ENCODE peak calls at places on chromosome 1, in seven cellular contexts. D, E, H, W, A, U and X are unnamed samples.
A peak's percentile ranks its signal among the peaks of the same experiment; 100 is the strongest.

GRCh38 chr1:6897138-6897537 is 111.9 kb downstream of the CAMTA1 start:
- DNase-seq in U (no peak), D (no peak), H (no peak), W (no peak), E (no peak), A (no peak), X (no peak)

GRCh38 chr1:222974496-222974895 is 159.7 kb downstream of the DISP1 start:
- DNase-seq in W (no peak), U (no peak), D (peak; percentile 89), E (no peak), H (peak; percentile 33), A (peak; percentile 96), X (no peak)

GRCh38 chr1:86636898-86637297 is 67.5 kb upstream of the SH3GLB1 start:
- DNase-seq in E (no peak), D (no peak), A (no peak), U (no peak), H (no peak), W (no peak), X (no peak)

GRCh38 chr1:228097333-228098081 is 5.6 kb downstream of the C1orf35 start:
- DNase-seq in U (no peak), D (no peak), E (no peak), W (peak; percentile 60), A (no peak), H (no peak), X (peak; percentile 75)

GRCh38 chr1:186835448-186835847 is 6.7 kb downstream of the PLA2G4A start:
- DNase-seq in D (no peak), A (no peak), W (no peak), U (no peak), H (no peak), E (no peak), X (no peak)

GRCh38 chr1:177944673-177945014 is 25.2 kb downstream of the SEC16B start:
- DNase-seq in A (no peak), D (no peak), W (no peak), H (no peak), U (no peak), E (no peak), X (no peak)

GRCh38 chr1:174534789-174535188 is 87.0 kb downstream of the GPR52 start:
- DNase-seq in U (no peak), W (no peak), H (no peak), D (peak; percentile 7), E (no peak), A (peak; percentile 83), X (no peak)

GRCh38 chr1:46086581-46086980 is 45.8 kb downstream of the PIK3R3 start:
- DNase-seq in U (no peak), E (no peak), D (no peak), A (peak; percentile 24), W (no peak), H (no peak), X (no peak)

GRCh38 chr1:29502225-29502755 is 266.0 kb downstream of the PTPRU start:
- DNase-seq in U (no peak), H (no peak), W (no peak), A (no peak), E (no peak), D (no peak), X (no peak)

DNA sequence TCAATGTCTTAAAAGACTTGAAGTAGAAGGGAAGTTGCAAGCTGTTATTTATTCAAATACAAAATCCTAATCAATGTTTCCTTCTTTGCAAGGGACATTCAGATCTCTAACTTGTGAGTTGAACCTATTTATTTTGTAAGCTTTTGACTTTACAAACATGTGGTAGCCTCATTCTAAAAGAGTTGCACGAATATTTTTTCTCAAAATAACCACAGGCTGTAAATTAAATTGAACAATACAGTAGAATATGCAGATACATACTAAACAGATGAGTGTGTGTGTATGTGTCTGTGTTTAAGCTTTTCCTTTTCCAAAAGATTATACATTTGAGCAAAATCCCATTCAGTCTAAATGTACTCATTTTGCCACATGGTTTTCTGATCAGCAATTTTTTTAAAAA is 4.8 kb upstream of the DYNLT5 start:
- DNase-seq in W (no peak), A (peak; percentile 40), E (no peak), D (no peak), H (no peak), U (no peak), X (no peak)
- H3K27ac ChIP-seq in W (no peak overlapping the region), A (no peak overlapping the region), E (no peak overlapping the region), D (no peak overlapping the region), H (no peak overlapping the region), U (no peak overlapping the region), X (no peak overlapping the region)

GRCh38 chr1:9250336-9250585 is 15.7 kb downstream of the H6PD start:
- DNase-seq in W (no peak), H (no peak), D (no peak), E (no peak), U (no peak), A (no peak), X (no peak)
- H3K27ac ChIP-seq in W (peak overlapping the region; percentile 53), H (no peak overlapping the region), D (no peak overlapping the region), E (no peak overlapping the region), U (peak overlapping the region; percentile 97), A (no peak overlapping the region), X (no peak overlapping the region)

GRCh38 chr1:176225485-176225884 is 18.4 kb upstream of the COP1 start:
- DNase-seq in E (no peak), U (no peak), A (no peak), W (no peak), D (no peak), H (no peak), X (no peak)
- H3K27ac ChIP-seq in E (no peak overlapping the region), U (no peak overlapping the region), A (no peak overlapping the region), W (no peak overlapping the region), D (no peak overlapping the region), H (no peak overlapping the region), X (no peak overlapping the region)

DNA sequence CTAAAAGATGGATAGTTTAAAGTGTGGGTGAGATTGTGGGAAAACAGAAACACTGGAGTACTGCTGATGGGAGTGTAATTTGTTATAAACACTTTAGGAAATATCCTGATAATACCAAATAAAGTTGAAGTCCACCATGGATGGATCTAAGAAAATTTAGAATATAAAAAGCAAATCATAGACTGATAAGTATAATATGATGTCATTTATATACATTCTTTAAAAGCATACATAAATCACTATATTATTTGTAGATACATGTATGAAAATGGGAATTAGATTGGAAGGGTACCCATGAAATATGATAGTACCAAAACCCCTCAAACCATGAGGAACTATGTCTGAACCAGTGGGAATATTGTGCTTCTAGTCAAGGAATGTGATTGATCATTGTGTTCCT is 7.9 kb downstream of the ZMPSTE24 start:
- DNase-seq in E (no peak), A (no peak), H (no peak), W (no peak), D (no peak), U (no peak), X (no peak)
- H3K27ac ChIP-seq in E (no peak overlapping the region), A (peak overlapping the region; percentile 62), H (no peak overlapping the region), W (no peak overlapping the region), D (no peak overlapping the region), U (peak overlapping the region; percentile 82), X (no peak overlapping the region)